ENCODE peak calls at places on chromosomes 13 and 19, in eight cellular contexts. One of them, this sample, is unnamed.

GRCh38 chr13:19927117-19927734 is 31.3 kb upstream of the ZMYM2 start:
- DNase-seq in retinal pigment epithelial cell: no peak
- DNase-seq in activated naive CD8-positive, alpha-beta T cell treated with anti-CD3 and anti-CD28 coated beads, Interleukin-2, amount 50 U/mL, for 24 hours: no peak
- DNase-seq in T1000: no peak
- DNase-seq in activated T-helper 1 cell treated with anti-CD3 and anti-CD28 coated beads, Interleukin-2, amount 50 U/mL, for 16 hours: no peak
- DNase-seq in RPMI7951: peak; percentile 39
- DNase-seq in A172: peak; percentile 21
- DNase-seq in CD4-positive, alpha-beta T cell: no peak
- DNase-seq in this sample: peak; percentile 50

GRCh38 chr19:16262618-16263017 is 62.0 kb upstream of the KLF2 start:
- DNase-seq in retinal pigment epithelial cell: no peak
- DNase-seq in activated naive CD8-positive, alpha-beta T cell treated with anti-CD3 and anti-CD28 coated beads, Interleukin-2, amount 50 U/mL, for 24 hours: no peak
- DNase-seq in T1000: no peak
- DNase-seq in activated T-helper 1 cell treated with anti-CD3 and anti-CD28 coated beads, Interleukin-2, amount 50 U/mL, for 16 hours: no peak
- DNase-seq in RPMI7951: no peak
- DNase-seq in A172: peak; percentile 48
- DNase-seq in CD4-positive, alpha-beta T cell: no peak
- DNase-seq in this sample: no peak

GRCh38 chr13:73069206-73069815 is 10.5 kb downstream of the KLF5 start:
- DNase-seq in retinal pigment epithelial cell: no peak
- DNase-seq in activated naive CD8-positive, alpha-beta T cell treated with anti-CD3 and anti-CD28 coated beads, Interleukin-2, amount 50 U/mL, for 24 hours: no peak
- DNase-seq in T1000: no peak
- DNase-seq in activated T-helper 1 cell treated with anti-CD3 and anti-CD28 coated beads, Interleukin-2, amount 50 U/mL, for 16 hours: no peak
- DNase-seq in RPMI7951: no peak
- DNase-seq in A172: no peak
- DNase-seq in CD4-positive, alpha-beta T cell: no peak
- DNase-seq in this sample: no peak

GRCh38 chr19:2923510-2923909 is 21.3 kb downstream of the ZNF77 start:
- DNase-seq in retinal pigment epithelial cell: no peak
- DNase-seq in activated naive CD8-positive, alpha-beta T cell treated with anti-CD3 and anti-CD28 coated beads, Interleukin-2, amount 50 U/mL, for 24 hours: no peak
- DNase-seq in T1000: no peak
- DNase-seq in activated T-helper 1 cell treated with anti-CD3 and anti-CD28 coated beads, Interleukin-2, amount 50 U/mL, for 16 hours: no peak
- DNase-seq in RPMI7951: peak; percentile 68
- DNase-seq in A172: peak; percentile 35
- DNase-seq in CD4-positive, alpha-beta T cell: no peak
- DNase-seq in this sample: no peak

GRCh38 chr19:38710928-38711725 is 33.1 kb downstream of the CAPN12 start:
- DNase-seq in retinal pigment epithelial cell: no peak
- DNase-seq in activated naive CD8-positive, alpha-beta T cell treated with anti-CD3 and anti-CD28 coated beads, Interleukin-2, amount 50 U/mL, for 24 hours: no peak
- DNase-seq in T1000: no peak
- DNase-seq in activated T-helper 1 cell treated with anti-CD3 and anti-CD28 coated beads, Interleukin-2, amount 50 U/mL, for 16 hours: no peak
- DNase-seq in RPMI7951: peak; percentile 88
- DNase-seq in A172: no peak
- DNase-seq in CD4-positive, alpha-beta T cell: no peak
- DNase-seq in this sample: peak; percentile 41

GRCh38 chr19:4589579-4590410 is 30.3 kb upstream of the SEMA6B start:
- DNase-seq in retinal pigment epithelial cell: no peak
- DNase-seq in activated naive CD8-positive, alpha-beta T cell treated with anti-CD3 and anti-CD28 coated beads, Interleukin-2, amount 50 U/mL, for 24 hours: peak; percentile 23
- DNase-seq in T1000: no peak
- DNase-seq in activated T-helper 1 cell treated with anti-CD3 and anti-CD28 coated beads, Interleukin-2, amount 50 U/mL, for 16 hours: no peak
- DNase-seq in RPMI7951: no peak
- DNase-seq in A172: no peak
- DNase-seq in CD4-positive, alpha-beta T cell: no peak
- DNase-seq in this sample: peak; percentile 59

GRCh38 chr13:51814825-51815650 is 11.1 kb upstream of the DHRS12 start:
- DNase-seq in retinal pigment epithelial cell: no peak
- DNase-seq in activated naive CD8-positive, alpha-beta T cell treated with anti-CD3 and anti-CD28 coated beads, Interleukin-2, amount 50 U/mL, for 24 hours: peak; percentile 79
- DNase-seq in T1000: no peak
- DNase-seq in activated T-helper 1 cell treated with anti-CD3 and anti-CD28 coated beads, Interleukin-2, amount 50 U/mL, for 16 hours: peak; percentile 49
- DNase-seq in RPMI7951: peak; percentile 56
- DNase-seq in A172: peak; percentile 62
- DNase-seq in CD4-positive, alpha-beta T cell: peak; percentile 58
- DNase-seq in this sample: peak; percentile 71

GRCh38 chr19:46461537-46461936 is 9.8 kb downstream of the PNMA8A start:
- DNase-seq in retinal pigment epithelial cell: no peak
- DNase-seq in activated naive CD8-positive, alpha-beta T cell treated with anti-CD3 and anti-CD28 coated beads, Interleukin-2, amount 50 U/mL, for 24 hours: no peak
- DNase-seq in T1000: no peak
- DNase-seq in activated T-helper 1 cell treated with anti-CD3 and anti-CD28 coated beads, Interleukin-2, amount 50 U/mL, for 16 hours: no peak
- DNase-seq in RPMI7951: no peak
- DNase-seq in A172: no peak
- DNase-seq in CD4-positive, alpha-beta T cell: no peak
- DNase-seq in this sample: no peak

GRCh38 chr13:35917942-35918645 is 213.1 kb downstream of the DCLK1 start:
- DNase-seq in retinal pigment epithelial cell: no peak
- DNase-seq in activated naive CD8-positive, alpha-beta T cell treated with anti-CD3 and anti-CD28 coated beads, Interleukin-2, amount 50 U/mL, for 24 hours: no peak
- DNase-seq in T1000: no peak
- DNase-seq in activated T-helper 1 cell treated with anti-CD3 and anti-CD28 coated beads, Interleukin-2, amount 50 U/mL, for 16 hours: no peak
- DNase-seq in RPMI7951: no peak
- DNase-seq in A172: no peak
- DNase-seq in CD4-positive, alpha-beta T cell: no peak
- DNase-seq in this sample: no peak

GRCh38 chr13:24632382-24633121 is 47.7 kb upstream of the ATP12A start:
- DNase-seq in retinal pigment epithelial cell: no peak
- DNase-seq in activated naive CD8-positive, alpha-beta T cell treated with anti-CD3 and anti-CD28 coated beads, Interleukin-2, amount 50 U/mL, for 24 hours: no peak
- DNase-seq in T1000: no peak
- DNase-seq in activated T-helper 1 cell treated with anti-CD3 and anti-CD28 coated beads, Interleukin-2, amount 50 U/mL, for 16 hours: no peak
- DNase-seq in RPMI7951: peak; percentile 25
- DNase-seq in A172: peak; percentile 19
- DNase-seq in CD4-positive, alpha-beta T cell: no peak
- DNase-seq in this sample: no peak

GRCh38 chr13:45786293-45786920 is 65.1 kb downstream of the SIAH3 start:
- DNase-seq in retinal pigment epithelial cell: no peak
- DNase-seq in activated naive CD8-positive, alpha-beta T cell treated with anti-CD3 and anti-CD28 coated beads, Interleukin-2, amount 50 U/mL, for 24 hours: no peak
- DNase-seq in T1000: no peak
- DNase-seq in activated T-helper 1 cell treated with anti-CD3 and anti-CD28 coated beads, Interleukin-2, amount 50 U/mL, for 16 hours: no peak
- DNase-seq in RPMI7951: no peak
- DNase-seq in A172: no peak
- DNase-seq in CD4-positive, alpha-beta T cell: no peak
- DNase-seq in this sample: no peak

GRCh38 chr19:16380314-16380695 is 55.7 kb downstream of the KLF2 start:
- DNase-seq in retinal pigment epithelial cell: no peak
- DNase-seq in activated naive CD8-positive, alpha-beta T cell treated with anti-CD3 and anti-CD28 coated beads, Interleukin-2, amount 50 U/mL, for 24 hours: no peak
- DNase-seq in T1000: no peak
- DNase-seq in activated T-helper 1 cell treated with anti-CD3 and anti-CD28 coated beads, Interleukin-2, amount 50 U/mL, for 16 hours: no peak
- DNase-seq in RPMI7951: no peak
- DNase-seq in A172: no peak
- DNase-seq in CD4-positive, alpha-beta T cell: no peak
- DNase-seq in this sample: no peak

GRCh38 chr19:4172861-4173473 is 9.4 kb downstream of the SIRT6 start:
- DNase-seq in retinal pigment epithelial cell: no peak
- DNase-seq in activated naive CD8-positive, alpha-beta T cell treated with anti-CD3 and anti-CD28 coated beads, Interleukin-2, amount 50 U/mL, for 24 hours: peak; percentile 77
- DNase-seq in T1000: peak; percentile 24
- DNase-seq in activated T-helper 1 cell treated with anti-CD3 and anti-CD28 coated beads, Interleukin-2, amount 50 U/mL, for 16 hours: peak; percentile 62
- DNase-seq in RPMI7951: peak; percentile 41
- DNase-seq in A172: peak; percentile 38
- DNase-seq in CD4-positive, alpha-beta T cell: peak; percentile 56
- DNase-seq in this sample: peak; percentile 68

GRCh38 chr19:10625003-10625761 is at the start of gene SLC44A2:
- DNase-seq in retinal pigment epithelial cell: no peak
- DNase-seq in activated naive CD8-positive, alpha-beta T cell treated with anti-CD3 and anti-CD28 coated beads, Interleukin-2, amount 50 U/mL, for 24 hours: no peak
- DNase-seq in T1000: no peak
- DNase-seq in activated T-helper 1 cell treated with anti-CD3 and anti-CD28 coated beads, Interleukin-2, amount 50 U/mL, for 16 hours: no peak
- DNase-seq in RPMI7951: peak; percentile 60
- DNase-seq in A172: peak; percentile 63
- DNase-seq in CD4-positive, alpha-beta T cell: no peak
- DNase-seq in this sample: peak; percentile 94

GRCh38 chr19:34276614-34277013 is 22.3 kb downstream of the GARRE1 start:
- DNase-seq in retinal pigment epithelial cell: no peak
- DNase-seq in activated naive CD8-positive, alpha-beta T cell treated with anti-CD3 and anti-CD28 coated beads, Interleukin-2, amount 50 U/mL, for 24 hours: no peak
- DNase-seq in T1000: no peak
- DNase-seq in activated T-helper 1 cell treated with anti-CD3 and anti-CD28 coated beads, Interleukin-2, amount 50 U/mL, for 16 hours: no peak
- DNase-seq in RPMI7951: no peak
- DNase-seq in A172: no peak
- DNase-seq in CD4-positive, alpha-beta T cell: no peak
- DNase-seq in this sample: no peak

GRCh38 chr13:102039264-102039663 is 362.6 kb downstream of the FGF14 start:
- DNase-seq in retinal pigment epithelial cell: no peak
- DNase-seq in activated naive CD8-positive, alpha-beta T cell treated with anti-CD3 and anti-CD28 coated beads, Interleukin-2, amount 50 U/mL, for 24 hours: no peak
- DNase-seq in T1000: no peak
- DNase-seq in activated T-helper 1 cell treated with anti-CD3 and anti-CD28 coated beads, Interleukin-2, amount 50 U/mL, for 16 hours: no peak
- DNase-seq in RPMI7951: no peak
- DNase-seq in A172: no peak
- DNase-seq in CD4-positive, alpha-beta T cell: no peak
- DNase-seq in this sample: no peak

GRCh38 chr13:25292301-25292700 is 5.0 kb upstream of the MTMR6 start:
- DNase-seq in retinal pigment epithelial cell: no peak
- DNase-seq in activated naive CD8-positive, alpha-beta T cell treated with anti-CD3 and anti-CD28 coated beads, Interleukin-2, amount 50 U/mL, for 24 hours: no peak
- DNase-seq in T1000: no peak
- DNase-seq in activated T-helper 1 cell treated with anti-CD3 and anti-CD28 coated beads, Interleukin-2, amount 50 U/mL, for 16 hours: no peak
- DNase-seq in RPMI7951: peak; percentile 46
- DNase-seq in A172: no peak
- DNase-seq in CD4-positive, alpha-beta T cell: no peak
- DNase-seq in this sample: peak; percentile 76

GRCh38 chr13:44311011-44311481 is 62.6 kb upstream of the SERP2 start:
- DNase-seq in retinal pigment epithelial cell: no peak
- DNase-seq in activated naive CD8-positive, alpha-beta T cell treated with anti-CD3 and anti-CD28 coated beads, Interleukin-2, amount 50 U/mL, for 24 hours: no peak
- DNase-seq in T1000: no peak
- DNase-seq in activated T-helper 1 cell treated with anti-CD3 and anti-CD28 coated beads, Interleukin-2, amount 50 U/mL, for 16 hours: no peak
- DNase-seq in RPMI7951: no peak
- DNase-seq in A172: no peak
- DNase-seq in CD4-positive, alpha-beta T cell: no peak
- DNase-seq in this sample: no peak

GRCh38 chr19:22052644-22053013 is 345 bp downstream of the ZNF257 start:
- DNase-seq in retinal pigment epithelial cell: no peak
- DNase-seq in activated naive CD8-positive, alpha-beta T cell treated with anti-CD3 and anti-CD28 coated beads, Interleukin-2, amount 50 U/mL, for 24 hours: no peak
- DNase-seq in T1000: no peak
- DNase-seq in activated T-helper 1 cell treated with anti-CD3 and anti-CD28 coated beads, Interleukin-2, amount 50 U/mL, for 16 hours: no peak
- DNase-seq in RPMI7951: no peak
- DNase-seq in A172: no peak
- DNase-seq in CD4-positive, alpha-beta T cell: no peak
- DNase-seq in this sample: no peak

GRCh38 chr19:45569619-45570421 is 14.8 kb downstream of the OPA3 start:
- DNase-seq in retinal pigment epithelial cell: no peak
- DNase-seq in activated naive CD8-positive, alpha-beta T cell treated with anti-CD3 and anti-CD28 coated beads, Interleukin-2, amount 50 U/mL, for 24 hours: peak; percentile 77
- DNase-seq in T1000: no peak
- DNase-seq in activated T-helper 1 cell treated with anti-CD3 and anti-CD28 coated beads, Interleukin-2, amount 50 U/mL, for 16 hours: no peak
- DNase-seq in RPMI7951: peak; percentile 29
- DNase-seq in A172: no peak
- DNase-seq in CD4-positive, alpha-beta T cell: peak; percentile 35
- DNase-seq in this sample: peak; percentile 55

GRCh38 chr13:39102981-39103490 is 64.8 kb downstream of the NHLRC3 start:
- DNase-seq in retinal pigment epithelial cell: no peak
- DNase-seq in activated naive CD8-positive, alpha-beta T cell treated with anti-CD3 and anti-CD28 coated beads, Interleukin-2, amount 50 U/mL, for 24 hours: no peak
- DNase-seq in T1000: no peak
- DNase-seq in activated T-helper 1 cell treated with anti-CD3 and anti-CD28 coated beads, Interleukin-2, amount 50 U/mL, for 16 hours: no peak
- DNase-seq in RPMI7951: peak; percentile 4
- DNase-seq in A172: no peak
- DNase-seq in CD4-positive, alpha-beta T cell: no peak
- DNase-seq in this sample: no peak

GRCh38 chr13:88086577-88086976 is 415.4 kb downstream of the SLITRK5 start:
- DNase-seq in retinal pigment epithelial cell: no peak
- DNase-seq in activated naive CD8-positive, alpha-beta T cell treated with anti-CD3 and anti-CD28 coated beads, Interleukin-2, amount 50 U/mL, for 24 hours: no peak
- DNase-seq in T1000: no peak
- DNase-seq in activated T-helper 1 cell treated with anti-CD3 and anti-CD28 coated beads, Interleukin-2, amount 50 U/mL, for 16 hours: no peak
- DNase-seq in RPMI7951: no peak
- DNase-seq in A172: peak; percentile 48
- DNase-seq in CD4-positive, alpha-beta T cell: no peak
- DNase-seq in this sample: no peak

GRCh38 chr19:45952691-45953505 is 20.8 kb downstream of the NOVA2 start:
- DNase-seq in retinal pigment epithelial cell: no peak
- DNase-seq in activated naive CD8-positive, alpha-beta T cell treated with anti-CD3 and anti-CD28 coated beads, Interleukin-2, amount 50 U/mL, for 24 hours: peak; percentile 55
- DNase-seq in T1000: no peak
- DNase-seq in activated T-helper 1 cell treated with anti-CD3 and anti-CD28 coated beads, Interleukin-2, amount 50 U/mL, for 16 hours: peak; percentile 20
- DNase-seq in RPMI7951: peak; percentile 59
- DNase-seq in A172: no peak
- DNase-seq in CD4-positive, alpha-beta T cell: peak; percentile 18
- DNase-seq in this sample: peak; percentile 62

GRCh38 chr19:50214699-50215543 is 11.5 kb downstream of the MYH14 start:
- DNase-seq in retinal pigment epithelial cell: no peak
- DNase-seq in activated naive CD8-positive, alpha-beta T cell treated with anti-CD3 and anti-CD28 coated beads, Interleukin-2, amount 50 U/mL, for 24 hours: no peak
- DNase-seq in T1000: no peak
- DNase-seq in activated T-helper 1 cell treated with anti-CD3 and anti-CD28 coated beads, Interleukin-2, amount 50 U/mL, for 16 hours: no peak
- DNase-seq in RPMI7951: no peak
- DNase-seq in A172: no peak
- DNase-seq in CD4-positive, alpha-beta T cell: no peak
- DNase-seq in this sample: no peak

GRCh38 chr13:85080726-85081125 is 718.5 kb downstream of the SLITRK6 start:
- DNase-seq in retinal pigment epithelial cell: no peak
- DNase-seq in activated naive CD8-positive, alpha-beta T cell treated with anti-CD3 and anti-CD28 coated beads, Interleukin-2, amount 50 U/mL, for 24 hours: no peak
- DNase-seq in T1000: no peak
- DNase-seq in activated T-helper 1 cell treated with anti-CD3 and anti-CD28 coated beads, Interleukin-2, amount 50 U/mL, for 16 hours: no peak
- DNase-seq in RPMI7951: no peak
- DNase-seq in A172: no peak
- DNase-seq in CD4-positive, alpha-beta T cell: no peak
- DNase-seq in this sample: no peak

GRCh38 chr13:79775830-79776229 is 294.9 kb downstream of the NDFIP2 start:
- DNase-seq in retinal pigment epithelial cell: peak; percentile 76
- DNase-seq in activated naive CD8-positive, alpha-beta T cell treated with anti-CD3 and anti-CD28 coated beads, Interleukin-2, amount 50 U/mL, for 24 hours: no peak
- DNase-seq in T1000: no peak
- DNase-seq in activated T-helper 1 cell treated with anti-CD3 and anti-CD28 coated beads, Interleukin-2, amount 50 U/mL, for 16 hours: no peak
- DNase-seq in RPMI7951: peak; percentile 71
- DNase-seq in A172: peak; percentile 54
- DNase-seq in CD4-positive, alpha-beta T cell: no peak
- DNase-seq in this sample: peak; percentile 70

GRCh38 chr13:40672310-40673060 is 6.0 kb upstream of the FOXO1 start:
- DNase-seq in retinal pigment epithelial cell: no peak
- DNase-seq in activated naive CD8-positive, alpha-beta T cell treated with anti-CD3 and anti-CD28 coated beads, Interleukin-2, amount 50 U/mL, for 24 hours: no peak
- DNase-seq in T1000: no peak
- DNase-seq in activated T-helper 1 cell treated with anti-CD3 and anti-CD28 coated beads, Interleukin-2, amount 50 U/mL, for 16 hours: no peak
- DNase-seq in RPMI7951: peak; percentile 79
- DNase-seq in A172: peak; percentile 64
- DNase-seq in CD4-positive, alpha-beta T cell: no peak
- DNase-seq in this sample: peak; percentile 79

GRCh38 chr19:34962945-34963530 is 991 bp downstream of the ZNF792 start:
- DNase-seq in retinal pigment epithelial cell: no peak
- DNase-seq in activated naive CD8-positive, alpha-beta T cell treated with anti-CD3 and anti-CD28 coated beads, Interleukin-2, amount 50 U/mL, for 24 hours: peak; percentile 18
- DNase-seq in T1000: peak; percentile 9
- DNase-seq in activated T-helper 1 cell treated with anti-CD3 and anti-CD28 coated beads, Interleukin-2, amount 50 U/mL, for 16 hours: no peak
- DNase-seq in RPMI7951: no peak
- DNase-seq in A172: no peak
- DNase-seq in CD4-positive, alpha-beta T cell: no peak
- DNase-seq in this sample: no peak

GRCh38 chr13:46385946-46386345 is 1.1 kb downstream of the RUBCNL start:
- DNase-seq in retinal pigment epithelial cell: no peak
- DNase-seq in activated naive CD8-positive, alpha-beta T cell treated with anti-CD3 and anti-CD28 coated beads, Interleukin-2, amount 50 U/mL, for 24 hours: no peak
- DNase-seq in T1000: no peak
- DNase-seq in activated T-helper 1 cell treated with anti-CD3 and anti-CD28 coated beads, Interleukin-2, amount 50 U/mL, for 16 hours: no peak
- DNase-seq in RPMI7951: no peak
- DNase-seq in A172: no peak
- DNase-seq in CD4-positive, alpha-beta T cell: no peak
- DNase-seq in this sample: no peak

GRCh38 chr19:32265991-32266390 is 79.4 kb upstream of the ZNF507 start:
- DNase-seq in retinal pigment epithelial cell: no peak
- DNase-seq in activated naive CD8-positive, alpha-beta T cell treated with anti-CD3 and anti-CD28 coated beads, Interleukin-2, amount 50 U/mL, for 24 hours: no peak
- DNase-seq in T1000: no peak
- DNase-seq in activated T-helper 1 cell treated with anti-CD3 and anti-CD28 coated beads, Interleukin-2, amount 50 U/mL, for 16 hours: no peak
- DNase-seq in RPMI7951: no peak
- DNase-seq in A172: no peak
- DNase-seq in CD4-positive, alpha-beta T cell: no peak
- DNase-seq in this sample: no peak

GRCh38 chr13:109804654-109805053 is 18.3 kb upstream of the IRS2 start:
- DNase-seq in retinal pigment epithelial cell: no peak
- DNase-seq in activated naive CD8-positive, alpha-beta T cell treated with anti-CD3 and anti-CD28 coated beads, Interleukin-2, amount 50 U/mL, for 24 hours: no peak
- DNase-seq in T1000: no peak
- DNase-seq in activated T-helper 1 cell treated with anti-CD3 and anti-CD28 coated beads, Interleukin-2, amount 50 U/mL, for 16 hours: no peak
- DNase-seq in RPMI7951: no peak
- DNase-seq in A172: no peak
- DNase-seq in CD4-positive, alpha-beta T cell: no peak
- DNase-seq in this sample: no peak

GRCh38 chr19:8445488-8446001 is 770 bp downstream of the HNRNPM start:
- DNase-seq in retinal pigment epithelial cell: no peak
- DNase-seq in activated naive CD8-positive, alpha-beta T cell treated with anti-CD3 and anti-CD28 coated beads, Interleukin-2, amount 50 U/mL, for 24 hours: peak; percentile 66
- DNase-seq in T1000: no peak
- DNase-seq in activated T-helper 1 cell treated with anti-CD3 and anti-CD28 coated beads, Interleukin-2, amount 50 U/mL, for 16 hours: peak; percentile 12
- DNase-seq in RPMI7951: peak; percentile 38
- DNase-seq in A172: peak; percentile 10
- DNase-seq in CD4-positive, alpha-beta T cell: peak; percentile 36
- DNase-seq in this sample: peak; percentile 28

GRCh38 chr13:72952529-72953141 is 106.2 kb upstream of the KLF5 start:
- DNase-seq in retinal pigment epithelial cell: no peak
- DNase-seq in activated naive CD8-positive, alpha-beta T cell treated with anti-CD3 and anti-CD28 coated beads, Interleukin-2, amount 50 U/mL, for 24 hours: no peak
- DNase-seq in T1000: no peak
- DNase-seq in activated T-helper 1 cell treated with anti-CD3 and anti-CD28 coated beads, Interleukin-2, amount 50 U/mL, for 16 hours: no peak
- DNase-seq in RPMI7951: no peak
- DNase-seq in A172: no peak
- DNase-seq in CD4-positive, alpha-beta T cell: no peak
- DNase-seq in this sample: peak; percentile 6

GRCh38 chr19:20422216-20422615 is 143.4 kb downstream of the ZNF737 start:
- DNase-seq in retinal pigment epithelial cell: peak; percentile 55
- DNase-seq in activated naive CD8-positive, alpha-beta T cell treated with anti-CD3 and anti-CD28 coated beads, Interleukin-2, amount 50 U/mL, for 24 hours: no peak
- DNase-seq in T1000: no peak
- DNase-seq in activated T-helper 1 cell treated with anti-CD3 and anti-CD28 coated beads, Interleukin-2, amount 50 U/mL, for 16 hours: no peak
- DNase-seq in RPMI7951: no peak
- DNase-seq in A172: no peak
- DNase-seq in CD4-positive, alpha-beta T cell: no peak
- DNase-seq in this sample: no peak